ENCODE peak calls at places on chromosomes 5 and 9, in nine cellular contexts. A is esophagus squamous epithelium, G is right cardiac atrium, H is mammary epithelial cell, S is ovary, M is lower lobe of right lung, V is SJSA1, C is neural progenitor cell, X is upper lobe of left lung. N is an unnamed sample.

GRCh38 chr9:100472725-100473261 is at the start of gene TMEFF1:
- DNase-seq in A (no peak), G (peak; percentile 68), H (peak; percentile 5), S (peak; percentile 15), M (no peak), V (no peak), C (peak; percentile 94), X (no peak), N (peak; percentile 41)

GRCh38 chr9:133371261-133371711 is 4.6 kb downstream of the SURF4 start:
- DNase-seq in A (no peak), G (no peak), H (no peak), S (no peak), M (peak; percentile 43), V (no peak), C (no peak), X (no peak), N (no peak)

GRCh38 chr9:81237565-81238231 is 451.6 kb downstream of the TLE1 start:
- DNase-seq in A (no peak), G (no peak), H (no peak), S (no peak), M (no peak), V (peak; percentile 56), C (no peak), X (no peak), N (no peak)

GRCh38 chr5:136621743-136622142 is 256.4 kb upstream of the TRPC7 start:
- DNase-seq in A (no peak), G (no peak), H (no peak), S (no peak), M (no peak), V (no peak), C (no peak), X (no peak), N (no peak)

GRCh38 chr5:34684281-34684979 is 28.3 kb downstream of the RAI14 start:
- DNase-seq in A (no peak), G (peak; percentile 40), H (peak; percentile 46), S (no peak), M (no peak), V (peak; percentile 36), C (peak; percentile 78), X (no peak), N (peak; percentile 83)

GRCh38 chr5:170740586-170741205 is 42.8 kb upstream of the GABRP start:
- DNase-seq in A (no peak), G (no peak), H (no peak), S (no peak), M (no peak), V (no peak), C (no peak), X (no peak), N (no peak)

GRCh38 chr5:15285901-15286583 is 213.9 kb upstream of the FBXL7 start:
- DNase-seq in A (no peak), G (no peak), H (no peak), S (peak; percentile 8), M (no peak), V (no peak), C (no peak), X (no peak), N (peak; percentile 9)

GRCh38 chr9:133142657-133143592 is 20.8 kb downstream of the GBGT1 start:
- DNase-seq in A (no peak), G (peak; percentile 53), H (no peak), S (no peak), M (no peak), V (no peak), C (no peak), X (no peak), N (no peak)

GRCh38 chr5:170809551-170809950 is 26.0 kb downstream of the GABRP start:
- DNase-seq in A (no peak), G (no peak), H (peak; percentile 23), S (no peak), M (no peak), V (peak; percentile 48), C (peak; percentile 52), X (peak; percentile 26), N (peak; percentile 56)

GRCh38 chr5:179679014-179679674 is 1.7 kb downstream of the CBY3 start:
- DNase-seq in A (peak; percentile 16), G (peak; percentile 93), H (peak; percentile 37), S (peak; percentile 83), M (peak; percentile 89), V (no peak), C (peak; percentile 72), X (peak; percentile 86), N (peak; percentile 64)

GRCh38 chr5:125481506-125482455 is 735.3 kb upstream of the ZNF608 start:
- DNase-seq in A (no peak), G (no peak), H (no peak), S (no peak), M (no peak), V (no peak), C (peak; percentile 61), X (no peak), N (no peak)

GRCh38 chr9:132183715-132184114 is 21.9 kb downstream of the NTNG2 start:
- DNase-seq in A (no peak), G (no peak), H (no peak), S (no peak), M (no peak), V (no peak), C (no peak), X (no peak), N (no peak)

GRCh38 chr5:173395257-173395932 is 67.2 kb upstream of the STC2 start:
- DNase-seq in A (no peak), G (no peak), H (peak; percentile 17), S (no peak), M (no peak), V (no peak), C (no peak), X (no peak), N (peak; percentile 49)

GRCh38 chr5:9853309-9853708 is 223.2 kb upstream of the TAS2R1 start:
- DNase-seq in A (no peak), G (no peak), H (no peak), S (no peak), M (no peak), V (no peak), C (no peak), X (no peak), N (no peak)

GRCh38 chr9:136091582-136092352 is 3.3 kb downstream of the NACC2 start:
- DNase-seq in A (no peak), G (peak; percentile 34), H (no peak), S (no peak), M (no peak), V (no peak), C (peak; percentile 17), X (no peak), N (peak; percentile 48)

GRCh38 chr9:136089697-136090045 is 5.4 kb downstream of the NACC2 start:
- DNase-seq in A (no peak), G (no peak), H (no peak), S (no peak), M (no peak), V (peak; percentile 26), C (no peak), X (no peak), N (peak; percentile 35)

GRCh38 chr9:136088939-136089696 is 6.0 kb downstream of the NACC2 start:
- DNase-seq in A (no peak), G (peak; percentile 57), H (no peak), S (no peak), M (peak; percentile 67), V (no peak), C (peak; percentile 1), X (no peak), N (no peak)

GRCh38 chr9:136090768-136091581 is 4.1 kb downstream of the NACC2 start:
- DNase-seq in A (no peak), G (peak; percentile 77), H (no peak), S (no peak), M (peak; percentile 46), V (peak; percentile 38), C (peak; percentile 44), X (no peak), N (peak; percentile 44)

GRCh38 chr9:136090060-136090735 is 4.9 kb downstream of the NACC2 start:
- DNase-seq in A (no peak), G (peak; percentile 43), H (no peak), S (no peak), M (peak; percentile 29), V (no peak), C (peak; percentile 0), X (no peak), N (no peak)
- H3K4me1 ChIP-seq in A (peaks cover 93% of the 10 kb centered on the region), G (peaks cover 13% of the 10 kb centered on the region), H (peaks cover 37% of the 10 kb centered on the region), S (peaks cover 7% of the 10 kb centered on the region), M (peaks cover 86% of the 10 kb centered on the region), V (peaks cover 33% of the 10 kb centered on the region), C (peaks cover 38% of the 10 kb centered on the region), X (peaks cover 79% of the 10 kb centered on the region), N (peaks cover 7% of the 10 kb centered on the region)

DNA sequence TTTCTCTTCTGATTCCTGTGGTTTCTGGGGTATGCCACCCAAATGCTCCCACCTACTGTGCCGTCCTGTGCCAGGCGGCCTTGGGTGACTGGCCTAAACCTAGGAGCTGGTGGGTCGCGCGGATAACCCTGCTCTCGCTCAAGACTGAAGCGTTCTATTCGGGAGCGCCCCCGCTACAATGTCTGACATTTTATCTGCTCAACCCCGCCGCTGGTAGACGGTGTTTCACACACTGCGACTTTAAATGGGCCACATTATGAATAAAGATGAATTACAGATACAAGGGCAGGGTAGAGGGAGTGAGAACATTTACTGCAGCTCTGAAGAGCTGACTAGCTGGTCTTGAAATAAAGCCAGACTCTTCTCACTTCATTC is 775 bp upstream of the PTCH1 start:
- DNase-seq in A (no peak), G (no peak), H (no peak), S (no peak), M (no peak), V (no peak), C (no peak), X (no peak), N (no peak)
- H3K27ac ChIP-seq in A (peak overlapping the region; percentile 76), G (no peak overlapping the region), H (no peak overlapping the region), S (no peak overlapping the region), M (peak overlapping the region; percentile 41), V (peak overlapping the region; percentile 90), C (no peak overlapping the region), X (no peak overlapping the region), N (no peak overlapping the region)

GRCh38 chr9:11928871-11929321 is 764.3 kb upstream of the TYRP1 start:
- DNase-seq in A (no peak), G (peak; percentile 28), H (no peak), S (no peak), M (peak; percentile 42), V (no peak), C (no peak), X (no peak), N (no peak)
- H3K4me1 ChIP-seq in A (no peaks in the 10 kb centered on the region), G (no peaks in the 10 kb centered on the region), H (no peaks in the 10 kb centered on the region), S (no peaks in the 10 kb centered on the region), M (no peaks in the 10 kb centered on the region), V (no peaks in the 10 kb centered on the region), C (no peaks in the 10 kb centered on the region), X (no peaks in the 10 kb centered on the region), N (no peaks in the 10 kb centered on the region)

GRCh38 chr5:7493622-7494021 is 97.7 kb downstream of the ADCY2 start:
- DNase-seq in A (no peak), G (no peak), H (no peak), S (no peak), M (no peak), V (no peak), C (no peak), X (no peak), N (no peak)

GRCh38 chr5:7492371-7492770 is 96.4 kb downstream of the ADCY2 start:
- DNase-seq in A (no peak), G (no peak), H (no peak), S (no peak), M (no peak), V (no peak), C (no peak), X (no peak), N (no peak)

GRCh38 chr5:7488734-7489133 is 92.8 kb downstream of the ADCY2 start:
- DNase-seq in A (no peak), G (no peak), H (no peak), S (no peak), M (no peak), V (no peak), C (no peak), X (no peak), N (no peak)

GRCh38 chr5:7495133-7495521 is 99.2 kb downstream of the ADCY2 start:
- DNase-seq in A (no peak), G (no peak), H (no peak), S (no peak), M (no peak), V (no peak), C (peak; percentile 15), X (no peak), N (no peak)

GRCh38 chr5:7494446-7495132 is 98.7 kb downstream of the ADCY2 start:
- DNase-seq in A (no peak), G (peak; percentile 78), H (no peak), S (no peak), M (no peak), V (no peak), C (no peak), X (no peak), N (no peak)
- H3K27ac ChIP-seq in A (no peak overlapping the region), G (no peak overlapping the region), H (no peak overlapping the region), S (no peak overlapping the region), M (no peak overlapping the region), V (no peak overlapping the region), C (no peak overlapping the region), X (no peak overlapping the region), N (no peak overlapping the region)

N was measured in fibroblast of lung.